ENCODE peak calls at places on chromosomes 13 and 19, in five cellular contexts. B is stimulated activated naive CD4-positive, alpha-beta T cell; T is NCI-H2029; I is stomach; A is anterior cingulate cortex. U is an unnamed sample.
A peak's percentile ranks its signal among the peaks of the same experiment; 100 is the strongest.

GRCh38 chr13:93226623-93227279 is at the start of gene GPC6:
- DNase-seq in B (no peak), T (peak; percentile 95), I (no peak), A (peak; percentile 68), U (no peak)

GRCh38 chr13:32178763-32179162 is 136.4 kb downstream of the ZAR1L start:
- DNase-seq in B (no peak), T (no peak), I (no peak), A (no peak), U (no peak)

GRCh38 chr19:11737964-11738745 is 591 bp downstream of the ZNF823 start:
- DNase-seq in B (peak; percentile 26), T (no peak), I (peak; percentile 82), A (no peak), U (peak; percentile 8)

GRCh38 chr19:14649020-14649419 is 25.6 kb downstream of the ADGRE3 start:
- DNase-seq in B (no peak), T (no peak), I (no peak), A (no peak), U (no peak)

GRCh38 chr13:49347650-49348385 is 96.0 kb downstream of the CAB39L start:
- DNase-seq in B (no peak), T (no peak), I (no peak), A (no peak), U (no peak)

GRCh38 chr13:83065136-83065535 is 817.1 kb downstream of the SLITRK1 start:
- DNase-seq in B (no peak), T (no peak), I (no peak), A (peak; percentile 8), U (no peak)

GRCh38 chr13:102286326-102286725 is 115.5 kb downstream of the FGF14 start:
- DNase-seq in B (no peak), T (no peak), I (no peak), A (no peak), U (no peak)

GRCh38 chr13:26623125-26623524 is 65.6 kb downstream of the WASF3 start:
- DNase-seq in B (no peak), T (no peak), I (no peak), A (no peak), U (no peak)

GRCh38 chr19:34428549-34429285 is 536 bp downstream of the UBA2 start:
- DNase-seq in B (no peak), T (no peak), I (peak; percentile 31), A (no peak), U (peak; percentile 30)

GRCh38 chr19:48250290-48251025 is 5.3 kb downstream of the CARD8 start:
- DNase-seq in B (no peak), T (no peak), I (no peak), A (no peak), U (no peak)

GRCh38 chr19:18743281-18743825 is 47.8 kb downstream of the COMP start:
- DNase-seq in B (no peak), T (peak; percentile 38), I (peak; percentile 92), A (no peak), U (no peak)

GRCh38 chr19:16416574-16416973 is 55.2 kb downstream of the EPS15L1 start:
- DNase-seq in B (no peak), T (no peak), I (no peak), A (no peak), U (no peak)

GRCh38 chr13:107867701-107868661 is 347.4 kb downstream of the LIG4 start:
- DNase-seq in B (no peak), T (peak; percentile 16), I (peak; percentile 35), A (peak; percentile 41), U (no peak)

GRCh38 chr19:19280561-19280960 is 7.5 kb upstream of the TM6SF2 start:
- DNase-seq in B (no peak), T (no peak), I (no peak), A (peak; percentile 52), U (no peak)

GRCh38 chr13:37923236-37923635 is 53.7 kb upstream of the TRPC4 start:
- DNase-seq in B (no peak), T (no peak), I (no peak), A (no peak), U (no peak)

GRCh38 chr13:30033681-30034447 is 183.4 kb upstream of the UBL3 start:
- DNase-seq in B (no peak), T (no peak), I (no peak), A (peak; percentile 13), U (no peak)

GRCh38 chr13:36418022-36418805 is 14.1 kb upstream of the CCNA1 start:
- DNase-seq in B (no peak), T (no peak), I (no peak), A (no peak), U (no peak)

GRCh38 chr19:34300962-34301361 is 46.6 kb downstream of the GARRE1 start:
- DNase-seq in B (no peak), T (no peak), I (no peak), A (no peak), U (no peak)

GRCh38 chr19:33771308-33772101 is 25.2 kb upstream of the KCTD15 start:
- DNase-seq in B (peak; percentile 40), T (peak; percentile 60), I (peak; percentile 76), A (peak; percentile 52), U (peak; percentile 60)

GRCh38 chr13:27168086-27168485 is 3.5 kb downstream of the USP12 start:
- DNase-seq in B (no peak), T (peak; percentile 19), I (peak; percentile 35), A (no peak), U (no peak)

GRCh38 chr13:29664591-29664990 is 69.1 kb upstream of the SLC7A1 start:
- DNase-seq in B (no peak), T (no peak), I (no peak), A (no peak), U (no peak)

GRCh38 chr13:109904218-109904617 is 117.8 kb upstream of the IRS2 start:
- DNase-seq in B (no peak), T (no peak), I (no peak), A (no peak), U (no peak)

GRCh38 chr13:113513761-113514160 is 23.2 kb upstream of the DCUN1D2 start:
- DNase-seq in B (no peak), T (no peak), I (no peak), A (no peak), U (no peak)

GRCh38 chr13:49063526-49063925 is 87.8 kb downstream of the FNDC3A start:
- DNase-seq in B (no peak), T (no peak), I (no peak), A (no peak), U (no peak)

GRCh38 chr13:100525453-100526298 is 62.9 kb downstream of the GGACT start:
- DNase-seq in B (no peak), T (no peak), I (no peak), A (no peak), U (no peak)

GRCh38 chr19:35911173-35911572 is 3.1 kb upstream of the TYROBP start:
- DNase-seq in B (no peak), T (no peak), I (no peak), A (no peak), U (no peak)

GRCh38 chr19:17097593-17098126 is 22.1 kb downstream of the MYO9B start:
- DNase-seq in B (no peak), T (no peak), I (no peak), A (no peak), U (no peak)

GRCh38 chr19:15463865-15464371 is 426 bp downstream of the RASAL3 start:
- DNase-seq in B (peak; percentile 62), T (no peak), I (peak; percentile 51), A (no peak), U (peak; percentile 76)

U was measured in effector memory CD8-positive, alpha-beta T cell.